ENCODE peak calls at places on chromosomes 1 and 21, in seven cellular contexts. V is AG09309, F is Calu3, Y is testis, H is fibroblast of pulmonary artery, K is fibroblast of the aortic adventitia, D is neural progenitor cell. S is an unnamed sample.
A peak's percentile ranks its signal among the peaks of the same experiment; 100 is the strongest.

GRCh38 chr1:154775559-154776338 is 94.3 kb downstream of the KCNN3 start:
- DNase-seq in F (no peak), H (no peak), Y (no peak), D (no peak), K (no peak), V (no peak), S (no peak)

GRCh38 chr1:197391303-197392226 is 123.5 kb downstream of the CRB1 start:
- DNase-seq in F (no peak), V (no peak), D (peak; percentile 13), Y (no peak), H (peak; percentile 13), K (no peak), S (peak; percentile 37)

GRCh38 chr1:10796029-10796944 is at the start of gene CASZ1:
- DNase-seq in H (peak; percentile 90), V (peak; percentile 50), F (peak; percentile 85), D (peak; percentile 95), K (peak; percentile 90), Y (peak; percentile 87), S (peak; percentile 58)

GRCh38 chr1:221801773-221802516 is 60.1 kb upstream of the DUSP10 start:
- DNase-seq in F (no peak), H (peak; percentile 45), K (peak; percentile 54), V (peak; percentile 16), Y (no peak), D (peak; percentile 27), S (no peak)

GRCh38 chr1:72286401-72286800 is 4.1 kb upstream of the NEGR1 start:
- DNase-seq in V (no peak), F (no peak), Y (no peak), H (no peak), K (no peak), D (no peak), S (no peak)

GRCh38 chr1:32525053-32525452 is 14.2 kb upstream of the ZBTB8A start:
- DNase-seq in H (no peak), Y (no peak), V (no peak), F (no peak), K (no peak), D (no peak), S (no peak)

GRCh38 chr21:45153358-45154318 is 79.3 kb downstream of the ADARB1 start:
- DNase-seq in K (peak; percentile 41), V (no peak), D (no peak), F (no peak), H (no peak), Y (peak; percentile 12), S (no peak)

GRCh38 chr1:23624440-23624839 is 65.1 kb upstream of the ID3 start:
- DNase-seq in F (no peak), D (no peak), Y (no peak), K (no peak), V (no peak), H (no peak), S (no peak)

GRCh38 chr21:31034378-31034777 is 3.9 kb downstream of the KRTAP19-8 start:
- DNase-seq in V (no peak), Y (no peak), H (no peak), K (no peak), F (no peak), D (no peak), S (no peak)

GRCh38 chr1:61050541-61051454 is 31.6 kb upstream of the NFIA start:
- DNase-seq in V (no peak), H (peak; percentile 21), Y (peak; percentile 45), D (peak; percentile 85), K (peak; percentile 28), F (peak; percentile 43), S (no peak)

GRCh38 chr1:232509570-232509969 is 120.4 kb downstream of the SIPA1L2 start:
- DNase-seq in K (peak; percentile 20), H (peak; percentile 53), F (no peak), Y (no peak), V (no peak), D (peak; percentile 54), S (no peak)

GRCh38 chr1:111618953-111619634 is 495 bp upstream of the RAP1A start:
- DNase-seq in Y (no peak), F (no peak), H (no peak), K (no peak), V (no peak), D (no peak), S (no peak)

GRCh38 chr1:109444376-109444775 is 18.1 kb upstream of the PSMA5 start:
- DNase-seq in K (no peak), V (no peak), F (no peak), D (no peak), H (no peak), Y (no peak), S (no peak)

GRCh38 chr1:151147685-151148084 is 1.3 kb upstream of the SEMA6C start:
- DNase-seq in V (no peak), K (no peak), H (no peak), F (no peak), Y (no peak), D (no peak), S (no peak)

GRCh38 chr1:228691926-228692325 is 43.4 kb upstream of the RHOU start:
- DNase-seq in Y (peak; percentile 42), F (peak; percentile 58), D (peak; percentile 48), V (no peak), K (peak; percentile 61), H (peak; percentile 74), S (peak; percentile 8)

GRCh38 chr1:246113555-246114095 is 393.5 kb downstream of the SMYD3 start:
- DNase-seq in Y (no peak), H (peak; percentile 20), F (no peak), V (no peak), K (no peak), D (no peak), S (no peak)

GRCh38 chr1:159011701-159012100 is 2.0 kb downstream of the IFI16 start:
- DNase-seq in Y (no peak), V (no peak), H (no peak), F (no peak), K (no peak), D (no peak), S (no peak)

GRCh38 chr1:229942508-229942907 is 124.5 kb upstream of the GALNT2 start:
- DNase-seq in H (no peak), V (no peak), Y (no peak), D (no peak), F (no peak), K (no peak), S (no peak)

GRCh38 chr1:97034651-97035050 is 313.1 kb downstream of the PTBP2 start:
- DNase-seq in V (no peak), H (no peak), Y (no peak), F (no peak), D (no peak), K (no peak), S (no peak)

GRCh38 chr1:22826630-22827580 is 116.3 kb downstream of the EPHB2 start:
- DNase-seq in F (peak; percentile 73), D (no peak), K (peak; percentile 52), Y (peak; percentile 46), V (no peak), H (peak; percentile 33), S (no peak)

GRCh38 chr1:25217015-25217414 is 15.3 kb downstream of the SYF2 start:
- DNase-seq in K (no peak), D (no peak), V (no peak), F (no peak), H (no peak), Y (no peak), S (no peak)

GRCh38 chr1:186487163-186487562 is 26.2 kb upstream of the PDC start:
- DNase-seq in D (no peak), V (no peak), Y (no peak), H (no peak), F (no peak), K (no peak), S (no peak)

GRCh38 chr1:186481303-186481888 is 20.5 kb upstream of the PDC start:
- DNase-seq in D (no peak), Y (no peak), H (no peak), V (no peak), K (peak; percentile 86), F (no peak), S (no peak)

GRCh38 chr1:186482661-186483255 is 21.8 kb upstream of the PDC start:
- DNase-seq in K (peak; percentile 89), F (peak; percentile 78), D (peak; percentile 79), H (peak; percentile 87), Y (peak; percentile 77), V (no peak), S (no peak)

GRCh38 chr1:186486061-186486460 is 25.1 kb upstream of the PDC start:
- DNase-seq in Y (no peak), F (no peak), K (peak; percentile 55), D (no peak), V (no peak), H (no peak), S (no peak)

GRCh38 chr1:186483561-186483960 is 22.6 kb upstream of the PDC start:
- DNase-seq in V (no peak), H (no peak), D (no peak), Y (no peak), K (no peak), F (no peak), S (no peak)
- TF ChIP-seq CTCF in V (no peak), H (no peak), D (no peak), Y (no peak), K (no peak), F (no peak), S (no peak)

GRCh38 chr1:29197590-29197924 is 15.9 kb upstream of the SRSF4 start:
- DNase-seq in D (peak; percentile 54), K (peak; percentile 53), Y (peak; percentile 58), H (peak; percentile 57), F (peak; percentile 42), V (no peak), S (no peak)
- TF ChIP-seq CTCF in D (peak; percentile 49), K (peak; percentile 48), Y (peak; percentile 15), H (peak; percentile 50), F (peak; percentile 38), V (peak; percentile 61), S (peak; percentile 59)

GRCh38 chr1:196148367-196148970 is 459.8 kb downstream of the KCNT2 start:
- DNase-seq in Y (no peak), D (peak; percentile 10), K (peak; percentile 79), V (peak; percentile 8), F (no peak), H (peak; percentile 75), S (no peak)

GRCh38 chr1:196144588-196144987 is 463.7 kb downstream of the KCNT2 start:
- DNase-seq in Y (no peak), K (no peak), V (no peak), H (no peak), D (no peak), F (no peak), S (no peak)

GRCh38 chr1:196142111-196142510 is 466.1 kb downstream of the KCNT2 start:
- DNase-seq in V (no peak), F (no peak), H (no peak), D (peak; percentile 69), Y (no peak), K (no peak), S (no peak)

GRCh38 chr1:196147530-196147929 is 460.7 kb downstream of the KCNT2 start:
- DNase-seq in V (no peak), Y (no peak), K (no peak), F (no peak), D (no peak), H (no peak), S (no peak)

GRCh38 chr1:196143602-196144342 is 464.5 kb downstream of the KCNT2 start:
- DNase-seq in Y (no peak), F (peak; percentile 4), D (peak; percentile 25), H (no peak), K (no peak), V (no peak), S (no peak)
- TF ChIP-seq CTCF in Y (no peak), F (no peak), D (peak; percentile 36), H (no peak), K (no peak), V (peak; percentile 19), S (no peak)

DNA sequence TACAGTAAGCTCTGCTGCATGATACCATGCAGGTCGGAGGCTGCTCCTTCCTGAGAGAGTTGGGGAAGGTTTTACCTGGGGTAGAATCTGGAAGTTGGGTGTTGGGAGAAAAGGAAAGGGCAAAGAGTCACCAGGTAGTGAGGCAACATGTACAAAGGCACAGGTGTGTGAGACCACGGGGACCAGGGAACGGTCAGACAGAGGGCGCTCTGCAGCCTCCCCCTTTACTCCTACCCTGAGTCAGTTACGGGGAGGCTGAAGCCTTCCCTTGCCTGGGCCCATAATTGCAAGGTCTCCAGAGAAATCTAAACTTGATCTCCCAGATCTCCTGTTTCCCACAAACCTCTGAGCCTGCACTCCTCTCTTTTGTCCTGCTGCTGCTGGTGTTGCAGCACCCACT is 22.0 kb downstream of the CCN1 start:
- DNase-seq in H (no peak), Y (no peak), D (no peak), V (no peak), F (no peak), K (no peak), S (no peak)
- TF ChIP-seq CTCF in H (no peak), Y (no peak), D (no peak), V (no peak), F (no peak), K (no peak), S (no peak)

S was measured in retinal pigment epithelial cell.